ENCODE peak calls at places on chromosomes 3 and 15, in five cellular contexts. One of them, this sample, is unnamed.

GRCh38 chr3:138694287-138695007 is 85.9 kb downstream of the FAIM start:
- DNase-seq in neuronal stem cell: no peak
- DNase-seq in IMR-90: peak
- DNase-seq in H1: no peak
- DNase-seq in mesenchymal stem cell: peak
- DNase-seq in this sample: no peak

GRCh38 chr3:192122832-192123594 is 604.3 kb downstream of the FGF12 start:
- DNase-seq in neuronal stem cell: no peak
- DNase-seq in IMR-90: no peak
- DNase-seq in H1: no peak
- DNase-seq in mesenchymal stem cell: no peak
- DNase-seq in this sample: no peak

GRCh38 chr3:195771651-195772300 is 40.0 kb downstream of the MUC4 start:
- DNase-seq in neuronal stem cell: no peak
- DNase-seq in IMR-90: no peak
- DNase-seq in H1: no peak
- DNase-seq in mesenchymal stem cell: no peak
- DNase-seq in this sample: no peak

GRCh38 chr15:87623832-87624231 is 632.7 kb downstream of the NTRK3 start:
- DNase-seq in neuronal stem cell: no peak
- DNase-seq in IMR-90: no peak
- DNase-seq in H1: no peak
- DNase-seq in mesenchymal stem cell: no peak
- DNase-seq in this sample: peak

GRCh38 chr15:31871159-31871886 is 159.0 kb upstream of the CHRNA7 start:
- DNase-seq in neuronal stem cell: no peak
- DNase-seq in IMR-90: no peak
- DNase-seq in H1: no peak
- DNase-seq in mesenchymal stem cell: no peak
- DNase-seq in this sample: no peak

GRCh38 chr15:76251717-76252116 is 59.6 kb downstream of the ETFA start:
- DNase-seq in neuronal stem cell: no peak
- DNase-seq in IMR-90: no peak
- DNase-seq in H1: no peak
- DNase-seq in mesenchymal stem cell: no peak
- DNase-seq in this sample: no peak

GRCh38 chr15:27237319-27237939 is 266.4 kb downstream of the GABRG3 start:
- DNase-seq in neuronal stem cell: no peak
- DNase-seq in IMR-90: no peak
- DNase-seq in H1: no peak
- DNase-seq in mesenchymal stem cell: no peak
- DNase-seq in this sample: no peak

GRCh38 chr3:65344444-65344843 is 656.6 kb upstream of the ADAMTS9 start:
- DNase-seq in neuronal stem cell: no peak
- DNase-seq in IMR-90: no peak
- DNase-seq in H1: no peak
- DNase-seq in mesenchymal stem cell: no peak
- DNase-seq in this sample: peak

GRCh38 chr3:170228093-170228766 is 6.0 kb downstream of the PRKCI start:
- DNase-seq in neuronal stem cell: no peak
- DNase-seq in IMR-90: peak
- DNase-seq in H1: no peak
- DNase-seq in mesenchymal stem cell: peak
- DNase-seq in this sample: no peak

GRCh38 chr15:99712415-99712814 is 20.8 kb downstream of the LYSMD4 start:
- DNase-seq in neuronal stem cell: no peak
- DNase-seq in IMR-90: no peak
- DNase-seq in H1: no peak
- DNase-seq in mesenchymal stem cell: no peak
- DNase-seq in this sample: peak

GRCh38 chr3:112653881-112654300 is 12.9 kb upstream of the CCDC80 start:
- DNase-seq in neuronal stem cell: no peak
- DNase-seq in IMR-90: peak
- DNase-seq in H1: no peak
- DNase-seq in mesenchymal stem cell: peak
- DNase-seq in this sample: no peak

GRCh38 chr3:186821429-186822367 is 15.4 kb upstream of the RFC4 start:
- DNase-seq in neuronal stem cell: no peak
- DNase-seq in IMR-90: peak
- DNase-seq in H1: no peak
- DNase-seq in mesenchymal stem cell: peak
- DNase-seq in this sample: no peak

GRCh38 chr3:43998374-43998840 is 243.3 kb upstream of the TOPAZ1 start:
- DNase-seq in neuronal stem cell: no peak
- DNase-seq in IMR-90: no peak
- DNase-seq in H1: no peak
- DNase-seq in mesenchymal stem cell: peak
- DNase-seq in this sample: peak

GRCh38 chr3:147318900-147319299 is 87.4 kb downstream of the ZIC4 start:
- DNase-seq in neuronal stem cell: no peak
- DNase-seq in IMR-90: no peak
- DNase-seq in H1: no peak
- DNase-seq in mesenchymal stem cell: no peak
- DNase-seq in this sample: no peak

GRCh38 chr15:64571857-64572291 is 111.5 kb downstream of the ZNF609 start:
- DNase-seq in neuronal stem cell: no peak
- DNase-seq in IMR-90: no peak
- DNase-seq in H1: no peak
- DNase-seq in mesenchymal stem cell: no peak
- DNase-seq in this sample: no peak

GRCh38 chr3:187276397-187277128 is 15.0 kb downstream of the MASP1 start:
- DNase-seq in neuronal stem cell: no peak
- DNase-seq in IMR-90: no peak
- DNase-seq in H1: no peak
- DNase-seq in mesenchymal stem cell: no peak
- DNase-seq in this sample: no peak

GRCh38 chr3:120364821-120365220 is 15.7 kb upstream of the LRRC58 start:
- DNase-seq in neuronal stem cell: no peak
- DNase-seq in IMR-90: peak
- DNase-seq in H1: no peak
- DNase-seq in mesenchymal stem cell: peak
- DNase-seq in this sample: no peak

GRCh38 chr3:45009868-45010267 is 16.2 kb upstream of the CLEC3B start:
- DNase-seq in neuronal stem cell: no peak
- DNase-seq in IMR-90: no peak
- DNase-seq in H1: no peak
- DNase-seq in mesenchymal stem cell: no peak
- DNase-seq in this sample: no peak

GRCh38 chr15:91593081-91593480 is 260.4 kb upstream of the SLCO3A1 start:
- DNase-seq in neuronal stem cell: no peak
- DNase-seq in IMR-90: peak
- DNase-seq in H1: no peak
- DNase-seq in mesenchymal stem cell: no peak
- DNase-seq in this sample: no peak

GRCh38 chr3:32076566-32076965 is 29.9 kb upstream of the GPD1L start:
- DNase-seq in neuronal stem cell: no peak
- DNase-seq in IMR-90: no peak
- DNase-seq in H1: no peak
- DNase-seq in mesenchymal stem cell: no peak
- DNase-seq in this sample: no peak

GRCh38 chr15:68206711-68207151 is 1.6 kb upstream of the CALML4 start:
- DNase-seq in neuronal stem cell: no peak
- DNase-seq in IMR-90: no peak
- DNase-seq in H1: no peak
- DNase-seq in mesenchymal stem cell: no peak
- DNase-seq in this sample: peak

GRCh38 chr15:57323806-57324589 is 52.3 kb upstream of the CGNL1 start:
- DNase-seq in neuronal stem cell: no peak
- DNase-seq in IMR-90: peak
- DNase-seq in H1: no peak
- DNase-seq in mesenchymal stem cell: no peak
- DNase-seq in this sample: peak
- H2AFZ ChIP-seq in neuronal stem cell: peak
- H2AFZ ChIP-seq in IMR-90: peak
- H2AFZ ChIP-seq in H1: no peak
- H2AFZ ChIP-seq in mesenchymal stem cell: peak
- H2AFZ ChIP-seq in this sample: no peak

DNA sequence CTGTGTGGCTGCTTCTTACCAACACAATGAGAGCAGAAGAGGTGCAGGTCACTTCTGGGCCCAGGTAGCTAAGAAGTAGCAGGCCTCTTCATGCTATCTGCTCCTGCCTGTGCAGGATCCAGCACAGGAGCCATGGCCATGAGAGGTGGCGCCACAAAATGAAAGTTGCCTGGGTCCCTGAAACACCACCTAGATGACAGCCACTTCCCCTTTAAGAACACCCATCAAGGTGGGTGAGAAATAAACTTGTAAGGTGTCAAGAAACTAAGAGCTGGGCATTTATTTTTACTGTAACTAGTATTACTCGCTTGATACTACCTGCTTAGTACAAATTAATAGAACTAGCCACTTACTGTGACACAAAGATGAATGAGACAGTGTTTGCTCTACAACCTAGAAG is 484.6 kb upstream of the TBL1XR1 start:
- DNase-seq in neuronal stem cell: no peak
- DNase-seq in IMR-90: no peak
- DNase-seq in H1: no peak
- DNase-seq in mesenchymal stem cell: no peak
- DNase-seq in this sample: no peak
- H2BK15ac ChIP-seq in neuronal stem cell: no peak
- H2BK15ac ChIP-seq in IMR-90: no peak
- H2BK15ac ChIP-seq in H1: no peak
- H2BK15ac ChIP-seq in mesenchymal stem cell: peak
- H2BK15ac ChIP-seq in this sample: no peak

GRCh38 chr3:126179825-126180476 is 435 bp downstream of the ALDH1L1 start:
- DNase-seq in neuronal stem cell: peak
- DNase-seq in IMR-90: no peak
- DNase-seq in H1: no peak
- DNase-seq in mesenchymal stem cell: no peak
- DNase-seq in this sample: peak
- H2AFZ ChIP-seq in neuronal stem cell: peak
- H2AFZ ChIP-seq in IMR-90: peak
- H2AFZ ChIP-seq in H1: peak
- H2AFZ ChIP-seq in mesenchymal stem cell: no peak
- H2AFZ ChIP-seq in this sample: no peak

DNA sequence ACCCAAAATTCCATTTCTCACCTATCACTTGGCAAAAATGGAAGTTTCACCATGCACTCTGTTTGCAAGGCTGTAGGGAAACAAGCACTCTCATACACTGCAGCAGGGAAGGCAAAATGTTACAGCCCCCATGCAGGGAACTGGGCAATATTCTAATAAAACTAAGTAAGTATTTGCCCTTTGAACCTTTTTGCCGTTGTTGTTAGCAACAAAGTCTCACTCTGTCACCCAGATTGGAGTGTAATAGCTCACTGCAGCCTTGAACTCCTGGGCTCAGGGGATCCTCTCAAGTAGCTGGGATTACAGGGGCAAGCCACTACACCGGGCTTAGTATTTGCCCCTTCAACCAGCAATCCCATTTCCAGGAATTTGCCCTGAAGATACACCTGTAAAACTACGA is 122.5 kb downstream of the TBC1D5 start:
- DNase-seq in neuronal stem cell: no peak
- DNase-seq in IMR-90: no peak
- DNase-seq in H1: no peak
- DNase-seq in mesenchymal stem cell: no peak
- DNase-seq in this sample: no peak
- H2BK15ac ChIP-seq in neuronal stem cell: no peak
- H2BK15ac ChIP-seq in IMR-90: no peak
- H2BK15ac ChIP-seq in H1: no peak
- H2BK15ac ChIP-seq in mesenchymal stem cell: no peak
- H2BK15ac ChIP-seq in this sample: no peak

GRCh38 chr3:160753953-160754352 is 2.1 kb upstream of the PPM1L start:
- DNase-seq in neuronal stem cell: no peak
- DNase-seq in IMR-90: no peak
- DNase-seq in H1: no peak
- DNase-seq in mesenchymal stem cell: no peak
- DNase-seq in this sample: no peak
- H2AFZ ChIP-seq in neuronal stem cell: no peak
- H2AFZ ChIP-seq in IMR-90: peak
- H2AFZ ChIP-seq in H1: no peak
- H2AFZ ChIP-seq in mesenchymal stem cell: no peak
- H2AFZ ChIP-seq in this sample: no peak

GRCh38 chr3:173354124-173354523 is 43.4 kb upstream of the NLGN1 start:
- DNase-seq in neuronal stem cell: no peak
- DNase-seq in IMR-90: no peak
- DNase-seq in H1: no peak
- DNase-seq in mesenchymal stem cell: no peak
- DNase-seq in this sample: peak
- H2BK15ac ChIP-seq in neuronal stem cell: no peak
- H2BK15ac ChIP-seq in IMR-90: no peak
- H2BK15ac ChIP-seq in H1: no peak
- H2BK15ac ChIP-seq in mesenchymal stem cell: no peak
- H2BK15ac ChIP-seq in this sample: no peak

DNA sequence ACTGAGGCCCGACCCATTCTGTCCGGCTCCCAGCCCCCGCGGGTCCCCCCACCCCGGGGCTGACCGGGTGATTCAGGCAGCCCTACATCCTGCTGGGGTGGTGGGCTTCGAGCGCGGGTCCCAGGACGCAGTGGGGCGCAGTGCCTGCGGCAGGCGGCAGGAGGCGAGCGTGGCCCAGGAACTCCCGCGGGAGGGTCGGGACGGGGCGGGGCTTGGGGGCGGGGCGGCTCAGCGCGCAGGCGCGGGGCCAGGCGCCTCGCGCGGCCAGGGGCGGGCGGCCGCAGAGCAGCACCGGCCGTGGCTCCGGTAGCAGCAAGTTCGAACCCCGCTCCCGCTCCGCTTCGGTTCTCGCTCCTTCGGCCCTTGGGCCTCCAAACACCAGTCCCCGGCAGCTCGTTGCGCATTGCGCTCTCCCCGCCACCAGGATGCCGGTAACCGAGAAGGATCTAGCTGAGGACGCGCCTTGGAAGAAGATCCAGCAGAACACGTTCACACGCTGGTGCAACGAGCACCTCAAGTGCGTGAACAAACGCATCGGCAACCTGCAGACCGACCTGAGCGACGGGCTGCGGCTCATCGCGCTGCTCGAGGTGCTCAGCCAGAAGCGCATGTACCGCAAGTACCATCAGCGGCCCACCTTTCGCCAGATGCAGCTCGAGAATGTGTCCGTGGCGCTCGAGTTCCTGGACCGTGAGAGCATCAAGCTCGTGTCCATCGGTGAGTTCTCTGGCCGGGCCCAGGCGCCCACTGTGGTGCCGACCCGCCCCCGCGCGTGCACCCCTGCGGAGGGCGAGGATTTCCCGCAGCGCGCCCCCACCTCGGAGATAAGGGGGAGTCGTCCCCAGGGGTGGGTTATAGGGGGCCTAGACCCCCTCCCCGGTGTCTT is at the start of gene FLNB:
- DNase-seq in neuronal stem cell: peak
- DNase-seq in IMR-90: peak
- DNase-seq in H1: no peak
- DNase-seq in mesenchymal stem cell: peak
- DNase-seq in this sample: peak
- H2AFZ ChIP-seq in neuronal stem cell: peak
- H2AFZ ChIP-seq in IMR-90: peak
- H2AFZ ChIP-seq in H1: peak
- H2AFZ ChIP-seq in mesenchymal stem cell: peak
- H2AFZ ChIP-seq in this sample: no peak

GRCh38 chr15:89458440-89458839 is 37.9 kb downstream of the RHCG start:
- DNase-seq in neuronal stem cell: no peak
- DNase-seq in IMR-90: no peak
- DNase-seq in H1: no peak
- DNase-seq in mesenchymal stem cell: no peak
- DNase-seq in this sample: no peak
- H2BK15ac ChIP-seq in neuronal stem cell: no peak
- H2BK15ac ChIP-seq in IMR-90: no peak
- H2BK15ac ChIP-seq in H1: no peak
- H2BK15ac ChIP-seq in mesenchymal stem cell: no peak
- H2BK15ac ChIP-seq in this sample: no peak